ENCODE peak calls at places on chromosomes 1 and 21, in nine cellular contexts. One of them, this sample, is unnamed.

GRCh38 chr1:168618887-168619286 is 42.5 kb downstream of the XCL1 start:
- DNase-seq in GM23248: no peak
- DNase-seq in choroid plexus epithelial cell: no peak
- DNase-seq in fibroblast of lung: no peak
- DNase-seq in thyroid gland: no peak
- DNase-seq in cardiac muscle cell: no peak
- DNase-seq in epithelial cell of esophagus: no peak
- DNase-seq in CD4-positive, CD25-positive, alpha-beta regulatory T cell: no peak
- DNase-seq in tibial nerve: no peak
- DNase-seq in this sample: no peak

GRCh38 chr1:198113302-198113701 is 43.5 kb upstream of the NEK7 start:
- DNase-seq in tibial nerve: no peak
- DNase-seq in CD4-positive, CD25-positive, alpha-beta regulatory T cell: no peak
- DNase-seq in fibroblast of lung: peak; percentile 82
- DNase-seq in cardiac muscle cell: no peak
- DNase-seq in epithelial cell of esophagus: no peak
- DNase-seq in GM23248: peak; percentile 66
- DNase-seq in thyroid gland: no peak
- DNase-seq in choroid plexus epithelial cell: peak; percentile 76
- DNase-seq in this sample: no peak

GRCh38 chr1:236141447-236142357 is 637 bp upstream of the GPR137B start:
- DNase-seq in cardiac muscle cell: peak; percentile 52
- DNase-seq in thyroid gland: peak; percentile 46
- DNase-seq in CD4-positive, CD25-positive, alpha-beta regulatory T cell: no peak
- DNase-seq in choroid plexus epithelial cell: peak; percentile 71
- DNase-seq in epithelial cell of esophagus: peak; percentile 50
- DNase-seq in GM23248: peak; percentile 80
- DNase-seq in tibial nerve: no peak
- DNase-seq in fibroblast of lung: peak; percentile 67
- DNase-seq in this sample: no peak

GRCh38 chr1:32496127-32496526 is 31.3 kb downstream of the ZBTB8B start:
- DNase-seq in epithelial cell of esophagus: peak; percentile 38
- DNase-seq in thyroid gland: no peak
- DNase-seq in GM23248: peak; percentile 62
- DNase-seq in tibial nerve: no peak
- DNase-seq in CD4-positive, CD25-positive, alpha-beta regulatory T cell: no peak
- DNase-seq in fibroblast of lung: peak; percentile 59
- DNase-seq in cardiac muscle cell: no peak
- DNase-seq in choroid plexus epithelial cell: peak; percentile 83
- DNase-seq in this sample: no peak

GRCh38 chr1:184359909-184360308 is 26.9 kb upstream of the C1orf21 start:
- DNase-seq in fibroblast of lung: no peak
- DNase-seq in CD4-positive, CD25-positive, alpha-beta regulatory T cell: no peak
- DNase-seq in GM23248: no peak
- DNase-seq in cardiac muscle cell: no peak
- DNase-seq in choroid plexus epithelial cell: no peak
- DNase-seq in thyroid gland: no peak
- DNase-seq in epithelial cell of esophagus: peak; percentile 13
- DNase-seq in tibial nerve: no peak
- DNase-seq in this sample: peak; percentile 31

GRCh38 chr1:94120591-94120901 is 402 bp downstream of the ABCA4 start:
- DNase-seq in tibial nerve: no peak
- DNase-seq in thyroid gland: no peak
- DNase-seq in cardiac muscle cell: no peak
- DNase-seq in CD4-positive, CD25-positive, alpha-beta regulatory T cell: no peak
- DNase-seq in fibroblast of lung: no peak
- DNase-seq in GM23248: no peak
- DNase-seq in choroid plexus epithelial cell: no peak
- DNase-seq in epithelial cell of esophagus: no peak
- DNase-seq in this sample: no peak

GRCh38 chr1:192607836-192608235 is 28.1 kb upstream of the RGS13 start:
- DNase-seq in tibial nerve: no peak
- DNase-seq in epithelial cell of esophagus: no peak
- DNase-seq in fibroblast of lung: no peak
- DNase-seq in GM23248: no peak
- DNase-seq in cardiac muscle cell: no peak
- DNase-seq in CD4-positive, CD25-positive, alpha-beta regulatory T cell: no peak
- DNase-seq in choroid plexus epithelial cell: no peak
- DNase-seq in thyroid gland: no peak
- DNase-seq in this sample: no peak

GRCh38 chr1:43207229-43207853 is 35.2 kb downstream of the CFAP57 start:
- DNase-seq in tibial nerve: no peak
- DNase-seq in fibroblast of lung: no peak
- DNase-seq in thyroid gland: no peak
- DNase-seq in cardiac muscle cell: no peak
- DNase-seq in GM23248: peak; percentile 80
- DNase-seq in choroid plexus epithelial cell: peak; percentile 87
- DNase-seq in epithelial cell of esophagus: no peak
- DNase-seq in CD4-positive, CD25-positive, alpha-beta regulatory T cell: no peak
- DNase-seq in this sample: no peak

GRCh38 chr1:205570796-205571537 is 60.8 kb downstream of the ELK4 start:
- DNase-seq in choroid plexus epithelial cell: no peak
- DNase-seq in CD4-positive, CD25-positive, alpha-beta regulatory T cell: no peak
- DNase-seq in tibial nerve: no peak
- DNase-seq in GM23248: peak; percentile 17
- DNase-seq in thyroid gland: no peak
- DNase-seq in cardiac muscle cell: no peak
- DNase-seq in epithelial cell of esophagus: peak; percentile 74
- DNase-seq in fibroblast of lung: no peak
- DNase-seq in this sample: no peak

GRCh38 chr1:201348211-201348566 is 29.3 kb downstream of the TNNT2 start:
- DNase-seq in choroid plexus epithelial cell: peak; percentile 74
- DNase-seq in tibial nerve: peak; percentile 8
- DNase-seq in fibroblast of lung: peak; percentile 60
- DNase-seq in cardiac muscle cell: peak; percentile 87
- DNase-seq in thyroid gland: peak; percentile 19
- DNase-seq in CD4-positive, CD25-positive, alpha-beta regulatory T cell: no peak
- DNase-seq in GM23248: peak; percentile 76
- DNase-seq in epithelial cell of esophagus: peak; percentile 78
- DNase-seq in this sample: peak; percentile 3

GRCh38 chr21:15894596-15894995 is 164.8 kb downstream of the USP25 start:
- DNase-seq in cardiac muscle cell: no peak
- DNase-seq in thyroid gland: no peak
- DNase-seq in tibial nerve: no peak
- DNase-seq in CD4-positive, CD25-positive, alpha-beta regulatory T cell: no peak
- DNase-seq in epithelial cell of esophagus: no peak
- DNase-seq in fibroblast of lung: peak; percentile 56
- DNase-seq in choroid plexus epithelial cell: peak; percentile 54
- DNase-seq in GM23248: peak; percentile 51
- DNase-seq in this sample: no peak

GRCh38 chr1:162055062-162055461 is 14.4 kb upstream of the NOS1AP start:
- DNase-seq in tibial nerve: no peak
- DNase-seq in cardiac muscle cell: no peak
- DNase-seq in fibroblast of lung: peak; percentile 70
- DNase-seq in epithelial cell of esophagus: peak; percentile 92
- DNase-seq in thyroid gland: no peak
- DNase-seq in GM23248: peak; percentile 88
- DNase-seq in choroid plexus epithelial cell: peak; percentile 84
- DNase-seq in CD4-positive, CD25-positive, alpha-beta regulatory T cell: no peak
- DNase-seq in this sample: no peak

GRCh38 chr1:27527223-27527856 is 37.4 kb upstream of the WASF2 start:
- DNase-seq in thyroid gland: peak; percentile 43
- DNase-seq in epithelial cell of esophagus: peak; percentile 50
- DNase-seq in tibial nerve: peak; percentile 56
- DNase-seq in choroid plexus epithelial cell: peak; percentile 91
- DNase-seq in GM23248: no peak
- DNase-seq in cardiac muscle cell: peak; percentile 73
- DNase-seq in CD4-positive, CD25-positive, alpha-beta regulatory T cell: peak; percentile 64
- DNase-seq in fibroblast of lung: peak; percentile 85
- DNase-seq in this sample: no peak

GRCh38 chr1:160376525-160377131 is 9.8 kb downstream of the NHLH1 start:
- DNase-seq in GM23248: peak; percentile 79
- DNase-seq in CD4-positive, CD25-positive, alpha-beta regulatory T cell: no peak
- DNase-seq in thyroid gland: no peak
- DNase-seq in choroid plexus epithelial cell: peak; percentile 87
- DNase-seq in tibial nerve: peak; percentile 40
- DNase-seq in fibroblast of lung: peak; percentile 81
- DNase-seq in epithelial cell of esophagus: peak; percentile 73
- DNase-seq in cardiac muscle cell: peak; percentile 75
- DNase-seq in this sample: peak; percentile 30

GRCh38 chr1:114154146-114154962 is 685 bp upstream of the SYT6 start:
- DNase-seq in fibroblast of lung: peak; percentile 13
- DNase-seq in cardiac muscle cell: peak; percentile 8
- DNase-seq in epithelial cell of esophagus: peak; percentile 14
- DNase-seq in thyroid gland: no peak
- DNase-seq in CD4-positive, CD25-positive, alpha-beta regulatory T cell: no peak
- DNase-seq in GM23248: peak; percentile 62
- DNase-seq in choroid plexus epithelial cell: peak; percentile 24
- DNase-seq in tibial nerve: no peak
- DNase-seq in this sample: no peak
- H3K4me3 ChIP-seq in fibroblast of lung: no peak overlapping the region
- H3K4me3 ChIP-seq in cardiac muscle cell: no peak overlapping the region
- H3K4me3 ChIP-seq in epithelial cell of esophagus: no peak overlapping the region
- H3K4me3 ChIP-seq in thyroid gland: no peak overlapping the region
- H3K4me3 ChIP-seq in CD4-positive, CD25-positive, alpha-beta regulatory T cell: peak overlapping the region; percentile 15
- H3K4me3 ChIP-seq in GM23248: peak overlapping the region; percentile 22
- H3K4me3 ChIP-seq in choroid plexus epithelial cell: no peak overlapping the region
- H3K4me3 ChIP-seq in tibial nerve: no peak overlapping the region
- H3K4me3 ChIP-seq in this sample: no peak overlapping the region

DNA sequence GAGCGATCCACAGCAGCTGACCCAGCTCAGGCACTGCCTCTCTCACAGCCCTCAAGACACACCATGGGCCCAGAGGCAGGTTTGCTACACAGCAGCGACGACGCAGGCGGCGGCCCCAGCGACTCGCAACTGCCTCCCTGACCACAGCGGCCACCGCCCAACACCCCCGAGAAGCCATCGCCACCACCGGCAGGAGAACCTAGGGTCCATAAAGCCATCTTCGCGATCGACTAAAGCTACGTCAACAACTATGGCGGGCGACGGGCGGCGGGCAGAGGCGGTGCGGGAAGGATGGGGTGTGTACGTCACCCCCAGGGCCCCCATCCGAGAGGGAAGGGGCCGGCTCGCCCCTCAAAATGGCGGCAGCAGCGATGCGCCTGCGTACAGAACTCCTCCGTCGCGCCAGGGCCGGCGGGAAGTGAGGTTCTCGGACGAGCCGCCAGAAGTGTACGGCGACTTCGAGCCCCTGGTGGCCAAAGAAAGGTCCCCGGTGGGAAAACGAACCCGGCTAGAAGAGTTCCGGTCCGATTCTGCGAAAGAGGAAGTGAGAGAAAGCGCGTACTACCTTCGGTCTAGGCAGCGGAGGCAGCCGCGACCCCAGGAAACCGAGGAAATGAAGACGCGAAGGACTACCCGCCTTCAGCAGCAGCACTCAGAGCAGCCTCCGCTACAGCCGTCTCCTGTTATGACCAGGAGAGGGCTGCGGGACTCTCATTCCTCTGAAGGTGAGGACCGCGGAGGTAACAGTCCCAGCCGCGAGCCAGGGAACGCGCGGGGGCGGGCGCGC is at the start of gene TOR1AIP1:
- DNase-seq in GM23248: peak; percentile 99
- DNase-seq in tibial nerve: peak; percentile 87
- DNase-seq in choroid plexus epithelial cell: peak; percentile 99
- DNase-seq in CD4-positive, CD25-positive, alpha-beta regulatory T cell: peak; percentile 96
- DNase-seq in thyroid gland: peak; percentile 98
- DNase-seq in cardiac muscle cell: peak; percentile 98
- DNase-seq in fibroblast of lung: peak; percentile 99
- DNase-seq in epithelial cell of esophagus: peak; percentile 98
- DNase-seq in this sample: peak; percentile 96
- H3K4me3 ChIP-seq in GM23248: peak within 1 kb of the TSS; percentile 90
- H3K4me3 ChIP-seq in tibial nerve: peak within 1 kb of the TSS; percentile 50
- H3K4me3 ChIP-seq in choroid plexus epithelial cell: peak within 1 kb of the TSS; percentile 90
- H3K4me3 ChIP-seq in CD4-positive, CD25-positive, alpha-beta regulatory T cell: peak within 1 kb of the TSS; percentile 96
- H3K4me3 ChIP-seq in thyroid gland: peak within 1 kb of the TSS; percentile 76
- H3K4me3 ChIP-seq in cardiac muscle cell: peak within 1 kb of the TSS; percentile 59
- H3K4me3 ChIP-seq in fibroblast of lung: peak within 1 kb of the TSS; percentile 88
- H3K4me3 ChIP-seq in epithelial cell of esophagus: peak within 1 kb of the TSS; percentile 81
- H3K4me3 ChIP-seq in this sample: peak within 1 kb of the TSS; percentile 78

DNA sequence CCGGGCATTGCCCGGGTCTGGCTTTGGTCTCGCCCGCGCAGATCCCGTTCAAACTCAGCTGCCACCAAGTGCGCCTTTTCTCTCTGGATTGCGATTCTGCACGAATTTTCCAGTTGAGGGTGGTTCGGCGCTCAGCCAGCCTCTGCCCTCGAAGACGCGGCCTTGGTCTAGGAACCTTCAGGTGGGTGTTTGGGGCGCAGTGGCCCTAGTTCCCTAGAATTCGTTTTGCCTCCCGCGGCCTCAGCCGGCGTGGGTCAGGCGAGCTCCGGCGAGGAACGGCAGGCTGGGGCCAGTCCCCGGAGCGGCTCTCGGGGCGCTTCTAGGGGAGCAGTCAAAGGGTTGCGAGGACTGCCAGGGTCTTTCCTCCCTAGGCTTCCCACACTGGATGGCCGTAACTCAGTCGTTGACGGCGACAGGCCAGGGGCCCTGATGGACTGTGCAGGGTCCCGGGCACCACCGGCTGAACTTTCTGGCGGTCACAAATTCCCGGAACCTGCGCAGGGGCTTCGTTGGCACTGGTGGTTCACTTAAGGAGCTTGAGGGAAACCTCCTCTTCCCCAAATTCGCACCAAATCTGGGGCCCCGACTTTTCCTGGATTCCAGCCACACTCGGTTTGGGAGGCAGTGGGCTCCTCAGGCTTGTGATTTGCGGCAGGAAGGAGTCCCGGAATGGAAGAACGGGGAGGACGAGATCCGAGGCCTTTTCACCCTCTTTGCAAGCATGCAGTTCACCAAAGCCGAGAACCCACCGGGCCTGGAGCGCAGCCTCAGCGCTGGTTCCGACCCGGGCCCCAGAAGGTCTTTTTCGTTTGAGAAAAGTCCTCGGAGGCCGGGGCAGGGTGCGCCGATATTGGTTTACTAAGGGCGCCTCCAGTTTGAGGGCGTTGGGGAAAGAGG is 1.2 kb downstream of the DMBX1 start:
- DNase-seq in thyroid gland: no peak
- DNase-seq in choroid plexus epithelial cell: no peak
- DNase-seq in CD4-positive, CD25-positive, alpha-beta regulatory T cell: no peak
- DNase-seq in tibial nerve: no peak
- DNase-seq in fibroblast of lung: peak; percentile 19
- DNase-seq in epithelial cell of esophagus: peak; percentile 17
- DNase-seq in GM23248: peak; percentile 34
- DNase-seq in cardiac muscle cell: no peak
- DNase-seq in this sample: no peak
- H3K4me3 ChIP-seq in thyroid gland: no peak overlapping the region
- H3K4me3 ChIP-seq in choroid plexus epithelial cell: no peak overlapping the region
- H3K4me3 ChIP-seq in CD4-positive, CD25-positive, alpha-beta regulatory T cell: no peak overlapping the region
- H3K4me3 ChIP-seq in tibial nerve: no peak overlapping the region
- H3K4me3 ChIP-seq in fibroblast of lung: no peak overlapping the region
- H3K4me3 ChIP-seq in epithelial cell of esophagus: no peak overlapping the region
- H3K4me3 ChIP-seq in GM23248: no peak overlapping the region
- H3K4me3 ChIP-seq in cardiac muscle cell: no peak overlapping the region
- H3K4me3 ChIP-seq in this sample: no peak overlapping the region

GRCh38 chr1:19268445-19268844 is 16.8 kb downstream of the MRTO4 start:
- DNase-seq in GM23248: no peak
- DNase-seq in choroid plexus epithelial cell: no peak
- DNase-seq in epithelial cell of esophagus: no peak
- DNase-seq in fibroblast of lung: no peak
- DNase-seq in CD4-positive, CD25-positive, alpha-beta regulatory T cell: no peak
- DNase-seq in cardiac muscle cell: no peak
- DNase-seq in tibial nerve: no peak
- DNase-seq in thyroid gland: no peak
- DNase-seq in this sample: no peak

GRCh38 chr1:19274636-19275035 is 13.9 kb downstream of the AKR7A3 start:
- DNase-seq in fibroblast of lung: no peak
- DNase-seq in cardiac muscle cell: no peak
- DNase-seq in GM23248: no peak
- DNase-seq in epithelial cell of esophagus: no peak
- DNase-seq in thyroid gland: no peak
- DNase-seq in choroid plexus epithelial cell: no peak
- DNase-seq in CD4-positive, CD25-positive, alpha-beta regulatory T cell: no peak
- DNase-seq in tibial nerve: no peak
- DNase-seq in this sample: no peak

GRCh38 chr1:19272064-19272463 is 16.5 kb downstream of the AKR7A3 start:
- DNase-seq in choroid plexus epithelial cell: no peak
- DNase-seq in CD4-positive, CD25-positive, alpha-beta regulatory T cell: no peak
- DNase-seq in epithelial cell of esophagus: no peak
- DNase-seq in thyroid gland: no peak
- DNase-seq in cardiac muscle cell: no peak
- DNase-seq in GM23248: no peak
- DNase-seq in fibroblast of lung: no peak
- DNase-seq in tibial nerve: no peak
- DNase-seq in this sample: no peak

GRCh38 chr1:19273106-19273843 is 15.3 kb downstream of the AKR7A3 start:
- DNase-seq in cardiac muscle cell: no peak
- DNase-seq in fibroblast of lung: no peak
- DNase-seq in GM23248: no peak
- DNase-seq in thyroid gland: no peak
- DNase-seq in tibial nerve: no peak
- DNase-seq in choroid plexus epithelial cell: no peak
- DNase-seq in CD4-positive, CD25-positive, alpha-beta regulatory T cell: no peak
- DNase-seq in epithelial cell of esophagus: no peak
- DNase-seq in this sample: no peak
- H3K4me3 ChIP-seq in cardiac muscle cell: no peak overlapping the region
- H3K4me3 ChIP-seq in fibroblast of lung: no peak overlapping the region
- H3K4me3 ChIP-seq in GM23248: no peak overlapping the region
- H3K4me3 ChIP-seq in thyroid gland: no peak overlapping the region
- H3K4me3 ChIP-seq in tibial nerve: no peak overlapping the region
- H3K4me3 ChIP-seq in choroid plexus epithelial cell: no peak overlapping the region
- H3K4me3 ChIP-seq in CD4-positive, CD25-positive, alpha-beta regulatory T cell: no peak overlapping the region
- H3K4me3 ChIP-seq in epithelial cell of esophagus: no peak overlapping the region
- H3K4me3 ChIP-seq in this sample: no peak overlapping the region